ENCODE peak calls at places on chromosomes 2 and 18, in seven cellular contexts. O, M, C, R, L, G and U are unnamed samples. For H3K4me1 and H3K36me3, the result is how much of the 10 kb centered on the place peaks cover.

GRCh38 chr2:95284886-95285541 is 10.8 kb downstream of the PROM2 start:
- DNase-seq in O (no peak), M (no peak), C (no peak), R (no peak), L (no peak), G (no peak), U (no peak)

GRCh38 chr2:74922592-74923227 is 35.7 kb upstream of the POLE4 start:
- DNase-seq in O (peak), M (no peak), C (no peak), R (no peak), L (no peak), G (no peak), U (no peak)

GRCh38 chr2:7523557-7524210 is 606.5 kb downstream of the RNF144A start:
- DNase-seq in O (no peak), M (peak), C (no peak), R (no peak), L (no peak), G (no peak), U (no peak)

GRCh38 chr2:109438773-109439191 is 175.0 kb downstream of the SEPTIN10 start:
- DNase-seq in O (peak), M (peak), C (no peak), R (peak), L (no peak), G (no peak), U (no peak)

GRCh38 chr2:16287831-16288230 is 347.5 kb downstream of the MYCN start:
- DNase-seq in O (no peak), M (no peak), C (no peak), R (no peak), L (no peak), G (no peak), U (no peak)

GRCh38 chr18:74856967-74857366 is 259.3 kb downstream of the ZNF407 start:
- DNase-seq in O (no peak), M (no peak), C (no peak), R (no peak), L (no peak), G (no peak), U (no peak)

GRCh38 chr2:104790100-104790811 is 63.7 kb upstream of the POU3F3 start:
- DNase-seq in O (no peak), M (no peak), C (no peak), R (no peak), L (no peak), G (no peak), U (no peak)

GRCh38 chr2:118878531-118879149 is 31.2 kb upstream of the EN1 start:
- DNase-seq in O (no peak), M (peak), C (no peak), R (no peak), L (no peak), G (no peak), U (no peak)

GRCh38 chr2:88038263-88039105 is 17.1 kb downstream of the KRCC1 start:
- DNase-seq in O (peak), M (peak), C (no peak), R (no peak), L (no peak), G (no peak), U (no peak)

GRCh38 chr2:107469437-107469995 is 357.2 kb upstream of the RGPD4 start:
- DNase-seq in O (no peak), M (no peak), C (no peak), R (no peak), L (no peak), G (no peak), U (no peak)

GRCh38 chr2:74530239-74531161 is 767 bp downstream of the HTRA2 start:
- DNase-seq in O (peak), M (peak), C (peak), R (peak), L (peak), G (peak), U (peak)

GRCh38 chr2:109295070-109295780 is 166.2 kb downstream of the SH3RF3 start:
- DNase-seq in O (no peak), M (no peak), C (peak), R (peak), L (no peak), G (no peak), U (no peak)

GRCh38 chr2:193228276-193228675 is 1033.5 kb upstream of the TMEFF2 start:
- DNase-seq in O (no peak), M (no peak), C (no peak), R (no peak), L (no peak), G (no peak), U (no peak)

GRCh38 chr2:73984203-73984921 is at the start of gene TET3:
- DNase-seq in O (no peak), M (peak), C (no peak), R (peak), L (peak), G (peak), U (peak)

GRCh38 chr2:200679157-200679934 is 93.5 kb downstream of the AOX1 start:
- DNase-seq in O (no peak), M (peak), C (no peak), R (no peak), L (no peak), G (no peak), U (no peak)

GRCh38 chr2:205435970-205436369 is 246.3 kb upstream of the NRP2 start:
- DNase-seq in O (peak), M (peak), C (no peak), R (no peak), L (no peak), G (no peak), U (no peak)

GRCh38 chr2:17270894-17271293 is 247.3 kb downstream of the RAD51AP2 start:
- DNase-seq in O (no peak), M (no peak), C (no peak), R (no peak), L (no peak), G (peak), U (no peak)

GRCh38 chr2:9483107-9483506 is 8.8 kb downstream of the IAH1 start:
- DNase-seq in O (no peak), M (no peak), C (no peak), R (no peak), L (no peak), G (no peak), U (no peak)

GRCh38 chr18:44819944-44820510 is 139.3 kb downstream of the SETBP1 start:
- DNase-seq in O (no peak), M (no peak), C (no peak), R (peak), L (no peak), G (no peak), U (no peak)

GRCh38 chr2:174829550-174829949 is 65.3 kb upstream of the CHRNA1 start:
- DNase-seq in O (peak), M (no peak), C (no peak), R (no peak), L (no peak), G (no peak), U (no peak)

GRCh38 chr2:138432971-138433370 is 68.6 kb upstream of the SPOPL start:
- DNase-seq in O (peak), M (no peak), C (no peak), R (no peak), L (no peak), G (no peak), U (no peak)

GRCh38 chr2:241002275-241003046 is 4.0 kb downstream of the SNED1 start:
- DNase-seq in O (no peak), M (no peak), C (no peak), R (peak), L (peak), G (no peak), U (no peak)

GRCh38 chr2:219631925-219632757 is 4.7 kb downstream of the SLC4A3 start:
- DNase-seq in O (no peak), M (no peak), C (no peak), R (no peak), L (no peak), G (no peak), U (no peak)

DNA sequence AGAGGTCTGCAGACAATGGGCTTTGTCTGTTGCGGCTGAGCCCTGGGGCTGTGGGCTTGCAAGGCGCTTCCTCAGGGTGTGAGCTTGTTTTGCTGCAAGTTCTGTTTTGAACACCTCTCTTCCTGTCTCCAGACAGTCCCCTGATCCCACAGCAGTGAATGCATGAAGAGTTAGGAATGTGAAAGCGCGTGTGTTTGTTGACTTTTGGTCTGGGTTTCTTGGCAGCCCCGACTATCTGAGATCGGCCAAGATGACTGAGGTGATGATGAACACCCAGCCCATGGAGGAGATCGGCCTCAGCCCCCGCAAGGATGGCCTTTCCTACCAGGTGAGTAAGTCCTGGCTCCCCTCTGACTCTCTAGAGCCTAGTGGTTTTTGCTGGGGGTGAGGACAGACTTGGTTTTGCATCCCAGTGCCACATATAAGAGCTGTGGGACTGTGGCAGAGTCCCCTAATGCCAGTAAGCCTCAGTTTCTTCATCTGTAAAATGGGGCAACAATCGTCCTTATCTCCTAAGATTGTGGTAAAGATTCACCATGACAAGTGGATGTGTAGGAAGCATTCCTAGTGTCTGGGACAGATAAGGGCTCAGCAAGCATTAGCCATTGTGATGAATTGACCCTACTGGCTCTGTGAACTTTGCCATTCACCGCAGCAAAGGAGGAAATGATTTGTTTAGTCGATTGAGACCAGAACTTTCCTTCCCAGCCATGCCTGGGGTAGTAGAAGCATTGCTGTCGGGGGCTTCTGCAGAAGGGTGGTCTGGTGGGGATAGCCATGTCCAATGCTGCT is 3.0 kb downstream of the LBH start:
- DNase-seq in O (peak), M (peak), C (no peak), R (no peak), L (peak), G (no peak), U (no peak)
- H3K4me1 ChIP-seq in O (under half), M (under half), C (under half), R (under half), L (under half), G (under half), U (half or more)

DNA sequence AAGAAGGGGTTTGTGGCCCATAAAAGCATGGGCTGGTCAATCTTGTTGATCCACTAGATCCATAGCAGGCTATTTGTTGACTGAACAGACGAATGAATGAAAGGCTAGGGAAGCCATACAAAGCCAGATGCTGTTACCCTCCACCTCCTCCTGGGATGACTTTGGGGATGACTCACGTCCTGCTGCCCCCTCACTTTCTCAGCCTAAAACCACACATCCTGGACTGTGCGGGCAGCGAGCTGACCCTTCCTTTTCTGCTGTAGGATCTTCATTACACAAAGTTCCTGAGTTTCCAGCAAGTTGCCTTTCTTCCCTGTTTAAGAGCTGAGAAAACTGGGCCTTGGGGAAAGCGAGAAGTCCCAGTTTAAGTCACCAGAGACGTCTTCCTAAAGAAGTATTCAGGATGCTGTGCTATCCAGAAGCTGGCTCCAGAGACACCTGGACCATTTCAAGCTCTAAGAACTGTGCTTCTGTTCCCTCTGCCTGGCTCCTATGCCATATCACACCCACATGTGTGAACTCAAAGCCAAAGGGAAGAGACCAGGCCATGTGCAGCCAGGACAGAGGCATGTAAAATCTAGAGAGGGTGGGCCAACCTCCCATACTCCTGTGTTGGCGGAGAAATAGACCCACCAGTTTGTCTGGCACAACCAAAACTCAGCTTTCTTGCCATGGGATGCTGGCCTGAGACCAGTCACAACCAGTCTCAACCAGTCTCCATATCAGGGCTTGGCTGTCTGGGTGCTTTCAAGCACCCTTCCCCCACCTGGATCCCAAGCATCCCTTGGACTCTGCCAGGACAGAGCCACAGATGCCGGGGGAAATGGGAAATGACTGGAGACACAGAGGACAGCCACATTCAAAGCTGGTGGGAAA is 4.7 kb upstream of the SLC20A1 start:
- DNase-seq in O (peak), M (peak), C (no peak), R (no peak), L (no peak), G (no peak), U (no peak)
- H3K4me3 ChIP-seq in O (no peak), M (peak), C (no peak), R (no peak), L (no peak), G (no peak), U (no peak)

DNA sequence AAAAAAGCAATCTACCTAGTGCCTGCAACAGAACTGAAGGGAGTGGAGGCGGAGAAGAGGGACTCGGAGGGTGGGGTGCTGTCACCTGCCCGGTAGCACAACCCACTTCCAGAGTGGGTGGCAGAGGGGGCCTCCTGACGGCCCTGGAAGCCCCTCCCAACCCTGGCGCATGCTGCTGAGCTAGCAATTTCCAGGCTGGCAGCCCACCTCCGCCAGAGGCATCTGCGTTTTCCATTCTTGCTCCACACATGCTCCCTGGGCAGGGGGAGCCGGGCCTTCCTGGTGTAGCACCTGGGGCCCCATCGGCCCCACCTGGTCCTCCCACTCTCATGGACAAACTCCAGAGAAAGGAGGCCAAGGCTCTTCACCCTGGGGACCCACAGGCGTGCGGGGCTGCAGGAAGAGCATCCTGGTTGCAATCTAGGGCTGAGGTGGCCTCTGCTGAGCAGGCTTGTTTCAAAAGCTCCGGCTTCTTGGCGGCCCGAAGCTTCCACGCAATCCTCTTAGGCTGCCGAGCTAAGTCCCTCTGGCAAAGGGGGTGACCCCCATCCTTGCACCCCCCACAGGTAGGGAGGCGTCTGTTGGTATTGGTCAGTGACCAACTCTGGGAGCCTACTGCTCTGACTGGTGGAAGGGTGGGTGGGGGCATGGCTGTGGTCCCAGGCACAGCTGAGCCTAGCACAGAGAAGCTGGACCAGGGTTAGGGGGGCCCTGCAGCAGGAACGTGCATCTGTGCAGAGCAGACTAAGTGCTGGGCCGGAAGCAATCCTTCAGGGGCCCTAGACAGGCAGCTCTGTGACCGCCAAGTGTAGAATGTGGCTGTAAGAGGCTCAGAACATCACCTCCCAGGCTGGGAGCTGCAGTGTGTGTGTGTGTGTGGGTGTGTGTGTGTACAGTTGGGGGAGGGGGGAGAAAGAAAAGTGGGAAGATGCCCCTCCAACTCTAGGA is 2.6 kb downstream of the HS6ST1 start:
- DNase-seq in O (peak), M (no peak), C (peak), R (peak), L (peak), G (peak), U (no peak)
- H3K36me3 ChIP-seq in O (under half), M (under half), C (half or more), R (under half), L (under half), G (under half), U (under half)

GRCh38 chr2:85748948-85749875 is 4.6 kb upstream of the ATOH8 start:
- DNase-seq in O (no peak), M (no peak), C (no peak), R (no peak), L (no peak), G (no peak), U (no peak)
- H3K4me1 ChIP-seq in O (under half), M (under half), C (under half), R (under half), L (under half), G (under half), U (under half)

GRCh38 chr2:237479747-237480146 is 7.3 kb upstream of the MLPH start:
- DNase-seq in O (no peak), M (no peak), C (no peak), R (no peak), L (no peak), G (no peak), U (no peak)

GRCh38 chr2:237480988-237481387 is 6.1 kb upstream of the MLPH start:
- DNase-seq in O (no peak), M (no peak), C (no peak), R (no peak), L (no peak), G (no peak), U (no peak)

GRCh38 chr2:237485304-237485703 is 1.7 kb upstream of the MLPH start:
- DNase-seq in O (no peak), M (peak), C (no peak), R (no peak), L (no peak), G (no peak), U (no peak)

GRCh38 chr2:237483018-237483731 is 3.9 kb upstream of the MLPH start:
- DNase-seq in O (peak), M (peak), C (no peak), R (no peak), L (no peak), G (no peak), U (no peak)

DNA sequence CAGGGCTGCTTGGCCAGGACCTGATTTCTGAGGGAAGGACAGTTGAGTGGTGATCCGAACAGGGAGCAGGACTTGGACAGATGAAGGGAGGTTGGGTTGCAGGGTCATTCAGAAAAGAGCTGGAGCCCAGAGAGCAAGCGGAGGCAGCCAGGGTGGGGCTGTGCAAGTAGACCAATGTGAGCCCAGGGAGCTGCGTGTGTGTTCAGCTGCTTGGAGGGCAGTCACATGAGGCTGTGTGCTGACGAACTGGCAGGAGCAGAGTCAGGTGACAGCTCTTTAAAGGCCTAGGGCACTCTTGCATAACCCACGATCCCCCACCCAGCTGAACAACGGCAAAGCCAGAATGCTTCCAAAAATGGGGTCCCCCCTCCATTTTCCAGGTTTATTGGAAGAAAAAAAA is 4.6 kb upstream of the MLPH start:
- DNase-seq in O (no peak), M (no peak), C (no peak), R (peak), L (no peak), G (no peak), U (no peak)
- H3K4me3 ChIP-seq in O (no peak), M (no peak), C (no peak), R (no peak), L (no peak), G (no peak), U (no peak)

DNA sequence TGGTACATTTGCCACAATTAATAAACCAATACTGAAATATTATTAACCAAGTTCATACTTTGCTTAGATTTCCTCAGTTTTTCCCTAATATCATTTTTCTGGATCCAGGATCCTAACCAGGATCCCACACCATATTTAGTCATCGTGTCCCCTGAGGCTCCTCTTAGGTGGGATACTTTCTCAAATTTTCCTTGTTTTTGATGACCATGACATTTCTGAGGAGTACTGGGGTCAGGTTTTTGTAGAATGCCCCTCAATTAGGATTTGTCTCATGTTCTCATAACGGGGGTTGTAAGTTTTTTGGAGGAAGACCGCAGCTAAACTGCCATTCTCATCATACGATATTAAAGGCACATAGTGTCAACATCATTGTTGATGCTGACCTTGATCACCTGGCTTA is 15.5 kb upstream of the ERCC3 start:
- DNase-seq in O (no peak), M (no peak), C (no peak), R (no peak), L (no peak), G (no peak), U (no peak)
- H3K36me3 ChIP-seq in O (under half), M (under half), C (half or more), R (half or more), L (half or more), G (half or more), U (under half)